ENCODE peak calls at places on chromosome 17, in nine cellular contexts. C is Peyer's patch; R is CD8-positive, alpha-beta T cell; U is lung; W is heart left ventricle; O is PC-9; G is A673; K is left ventricle myocardium inferior; H is OCI-LY7. Y is an unnamed sample. For H3K4me1, the result is how much of the 10 kb centered on the place peaks cover.

GRCh38 chr17:28078443-28079229 is 36.2 kb downstream of the NLK start:
- DNase-seq in C (no peak), R (no peak), U (no peak), W (no peak), O (no peak), G (no peak), K (no peak), H (no peak), Y (no peak)

GRCh38 chr17:51833620-51834019 is 324.9 kb downstream of the CA10 start:
- DNase-seq in C (no peak), R (no peak), U (no peak), W (no peak), O (no peak), G (no peak), K (no peak), H (no peak), Y (no peak)

GRCh38 chr17:71213936-71214335 is 906.9 kb upstream of the SOX9 start:
- DNase-seq in C (no peak), R (no peak), U (no peak), W (no peak), O (no peak), G (no peak), K (no peak), H (no peak), Y (no peak)

GRCh38 chr17:17921192-17922082 is 50.8 kb downstream of the TOM1L2 start:
- DNase-seq in C (no peak), R (no peak), U (no peak), W (peak), O (peak), G (peak), K (no peak), H (no peak), Y (no peak)

GRCh38 chr17:78184311-78184710 is 2.5 kb downstream of the TK1 start:
- DNase-seq in C (no peak), R (no peak), U (no peak), W (no peak), O (no peak), G (no peak), K (no peak), H (no peak), Y (no peak)

GRCh38 chr17:309361-309888 is 43.2 kb downstream of the RPH3AL start:
- DNase-seq in C (no peak), R (no peak), U (no peak), W (no peak), O (peak), G (peak), K (no peak), H (peak), Y (peak)

GRCh38 chr17:80908776-80909175 is 82.9 kb upstream of the CHMP6 start:
- DNase-seq in C (no peak), R (no peak), U (no peak), W (no peak), O (no peak), G (no peak), K (no peak), H (no peak), Y (no peak)

GRCh38 chr17:2398655-2399571 is 1.9 kb downstream of the MNT start:
- DNase-seq in C (no peak), R (peak), U (peak), W (peak), O (peak), G (peak), K (peak), H (peak), Y (peak)

GRCh38 chr17:50355701-50356341 is 9.9 kb downstream of the XYLT2 start:
- DNase-seq in C (no peak), R (no peak), U (no peak), W (no peak), O (no peak), G (no peak), K (no peak), H (no peak), Y (no peak)

GRCh38 chr17:63150466-63150865 is 184.4 kb downstream of the TANC2 start:
- DNase-seq in C (no peak), R (no peak), U (no peak), W (no peak), O (no peak), G (no peak), K (no peak), H (no peak), Y (no peak)

GRCh38 chr17:36092228-36092627 is 2.3 kb upstream of the CCL3 start:
- DNase-seq in C (no peak), R (no peak), U (no peak), W (no peak), O (no peak), G (no peak), K (no peak), H (no peak), Y (no peak)

GRCh38 chr17:32909787-32910369 is 18.1 kb upstream of the TMEM98 start:
- DNase-seq in C (peak), R (no peak), U (peak), W (peak), O (peak), G (peak), K (no peak), H (peak), Y (peak)

GRCh38 chr17:42185497-42185860 is 227 bp upstream of the HCRT start:
- DNase-seq in C (no peak), R (no peak), U (no peak), W (no peak), O (no peak), G (no peak), K (no peak), H (no peak), Y (no peak)

GRCh38 chr17:33680479-33680878 is 387.4 kb upstream of the ASIC2 start:
- DNase-seq in C (no peak), R (no peak), U (no peak), W (no peak), O (no peak), G (no peak), K (no peak), H (no peak), Y (no peak)

GRCh38 chr17:82825540-82826124 is 14.2 kb downstream of the ZNF750 start:
- DNase-seq in C (no peak), R (no peak), U (no peak), W (no peak), O (no peak), G (no peak), K (no peak), H (no peak), Y (no peak)

GRCh38 chr17:819251-819650 is 37.1 kb downstream of the MRM3 start:
- DNase-seq in C (no peak), R (no peak), U (no peak), W (no peak), O (no peak), G (no peak), K (no peak), H (no peak), Y (no peak)

GRCh38 chr17:17736205-17737183 is 55.2 kb downstream of the RAI1 start:
- DNase-seq in C (no peak), R (no peak), U (no peak), W (no peak), O (no peak), G (no peak), K (no peak), H (no peak), Y (no peak)

GRCh38 chr17:12041316-12041715 is 20.6 kb downstream of the MAP2K4 start:
- DNase-seq in C (no peak), R (no peak), U (no peak), W (no peak), O (no peak), G (peak), K (no peak), H (no peak), Y (no peak)

GRCh38 chr17:9512323-9513168 is 63.1 kb downstream of the STX8 start:
- DNase-seq in C (no peak), R (no peak), U (no peak), W (no peak), O (no peak), G (peak), K (no peak), H (no peak), Y (no peak)

GRCh38 chr17:64774888-64775600 is 112.9 kb upstream of the SMURF2 start:
- DNase-seq in C (no peak), R (no peak), U (no peak), W (no peak), O (no peak), G (no peak), K (no peak), H (no peak), Y (no peak)
- H3K4me1 ChIP-seq in C (under half), R (under half), U (under half), W (under half), O (under half), G (under half), K (under half), H (under half), Y (under half)

GRCh38 chr17:5110816-5111215 is 862 bp downstream of the ZNF232 start:
- DNase-seq in C (no peak), R (no peak), U (no peak), W (no peak), O (no peak), G (peak), K (no peak), H (peak), Y (no peak)
- TF ChIP-seq CTCF in C (no peak), R (no peak), U (no peak), W (no peak), O (no peak), G (no peak), K (no peak), H (no peak), Y (no peak)

GRCh38 chr17:76840884-76841775 is 27.1 kb upstream of the MGAT5B start:
- DNase-seq in C (no peak), R (no peak), U (no peak), W (no peak), O (no peak), G (peak), K (no peak), H (peak), Y (no peak)
- H3K4me1 ChIP-seq in C (under half), R (under half), U (under half), W (under half), O (under half), G (under half), K (under half), H (half or more), Y (under half)

GRCh38 chr17:75753514-75754377 is 11.2 kb downstream of the GALK1 start:
- DNase-seq in C (peak), R (peak), U (peak), W (peak), O (no peak), G (peak), K (peak), H (peak), Y (peak)

GRCh38 chr17:75756451-75757085 is 8.4 kb downstream of the GALK1 start:
- DNase-seq in C (no peak), R (no peak), U (no peak), W (no peak), O (no peak), G (no peak), K (no peak), H (no peak), Y (no peak)

GRCh38 chr17:75754378-75755204 is 10.4 kb downstream of the GALK1 start:
- DNase-seq in C (no peak), R (no peak), U (no peak), W (no peak), O (no peak), G (no peak), K (no peak), H (no peak), Y (no peak)

GRCh38 chr17:75755990-75756389 is 9.0 kb downstream of the GALK1 start:
- DNase-seq in C (no peak), R (no peak), U (no peak), W (no peak), O (no peak), G (no peak), K (no peak), H (no peak), Y (no peak)

DNA sequence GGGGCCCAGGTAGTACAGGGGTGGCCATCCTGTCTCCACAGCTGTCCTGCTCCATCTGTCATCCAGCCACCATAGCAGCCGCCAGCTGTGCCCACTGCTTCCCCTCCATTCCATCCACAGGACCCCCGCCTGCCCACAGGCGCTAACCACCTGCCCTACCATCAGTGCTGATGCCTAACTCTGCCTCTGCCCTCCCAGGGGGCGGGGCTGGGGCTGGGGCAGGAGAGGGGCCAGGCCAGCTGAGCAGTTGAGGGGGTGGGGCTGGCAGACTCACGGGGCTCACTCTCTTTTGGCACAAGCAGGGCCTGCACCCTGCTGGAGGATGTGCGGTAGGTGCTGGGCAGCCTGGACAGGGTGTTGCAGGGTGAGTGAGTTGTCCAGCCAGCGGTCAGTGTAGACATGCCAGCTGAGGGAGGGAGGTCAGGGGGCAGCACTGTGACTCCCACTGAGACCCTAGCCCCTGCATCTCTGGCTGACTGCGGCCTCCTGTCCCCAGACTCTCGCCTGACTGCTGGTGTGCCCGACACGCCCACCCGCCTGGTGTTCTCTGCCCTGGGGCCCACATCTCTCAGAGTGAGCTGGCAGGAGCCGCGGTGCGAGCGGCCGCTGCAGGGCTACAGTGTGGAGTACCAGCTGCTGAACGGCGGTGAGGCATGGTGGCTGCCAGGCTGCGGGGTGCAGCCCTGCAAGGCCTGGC is 9.6 kb downstream of the GALK1 start:
- DNase-seq in C (no peak), R (no peak), U (no peak), W (no peak), O (no peak), G (no peak), K (no peak), H (no peak), Y (peak)
- TF ChIP-seq CTCF in C (no peak), R (no peak), U (no peak), W (no peak), O (no peak), G (no peak), K (no peak), H (no peak), Y (no peak)

GRCh38 chr17:39924691-39925055 is 2.7 kb downstream of the ORMDL3 start:
- DNase-seq in C (no peak), R (no peak), U (no peak), W (no peak), O (no peak), G (no peak), K (no peak), H (no peak), Y (no peak)

GRCh38 chr17:39926588-39927100 is 757 bp downstream of the ORMDL3 start:
- DNase-seq in C (peak), R (peak), U (peak), W (peak), O (peak), G (no peak), K (peak), H (peak), Y (no peak)

GRCh38 chr17:39926135-39926587 is 1.2 kb downstream of the ORMDL3 start:
- DNase-seq in C (no peak), R (no peak), U (no peak), W (no peak), O (no peak), G (no peak), K (no peak), H (no peak), Y (no peak)

GRCh38 chr17:39923836-39924690 is 3.3 kb downstream of the ORMDL3 start:
- DNase-seq in C (no peak), R (no peak), U (no peak), W (no peak), O (no peak), G (no peak), K (no peak), H (no peak), Y (peak)

GRCh38 chr17:39925282-39926134 is 1.9 kb downstream of the ORMDL3 start:
- DNase-seq in C (no peak), R (no peak), U (no peak), W (no peak), O (no peak), G (no peak), K (no peak), H (no peak), Y (peak)
- H3K4me1 ChIP-seq in C (under half), R (half or more), U (under half), W (under half), O (under half), G (under half), K (half or more), H (under half), Y (under half)

GRCh38 chr17:45812102-45812501 is 28.0 kb downstream of the CRHR1 start:
- DNase-seq in C (no peak), R (no peak), U (no peak), W (no peak), O (no peak), G (peak), K (no peak), H (peak), Y (no peak)
- TF ChIP-seq CTCF in C (no peak), R (no peak), U (no peak), W (peak), O (no peak), G (peak), K (peak), H (peak), Y (peak)

GRCh38 chr17:15233971-15234370 is 31.2 kb downstream of the PMP22 start:
- DNase-seq in C (no peak), R (no peak), U (no peak), W (no peak), O (no peak), G (no peak), K (no peak), H (no peak), Y (no peak)

GRCh38 chr17:15231851-15232516 is 33.1 kb downstream of the PMP22 start:
- DNase-seq in C (no peak), R (no peak), U (no peak), W (no peak), O (no peak), G (no peak), K (no peak), H (no peak), Y (no peak)

GRCh38 chr17:15232517-15232915 is 32.6 kb downstream of the PMP22 start:
- DNase-seq in C (no peak), R (no peak), U (no peak), W (peak), O (no peak), G (no peak), K (peak), H (no peak), Y (no peak)

GRCh38 chr17:15230866-15231265 is 34.3 kb downstream of the PMP22 start:
- DNase-seq in C (no peak), R (no peak), U (no peak), W (no peak), O (no peak), G (no peak), K (no peak), H (no peak), Y (no peak)

GRCh38 chr17:15233022-15233805 is 31.9 kb downstream of the PMP22 start:
- DNase-seq in C (no peak), R (no peak), U (no peak), W (no peak), O (no peak), G (no peak), K (no peak), H (peak), Y (no peak)
- H3K4me1 ChIP-seq in C (half or more), R (under half), U (under half), W (under half), O (under half), G (under half), K (half or more), H (under half), Y (under half)

GRCh38 chr17:7614422-7615264 is at the start of gene FXR2:
- DNase-seq in C (peak), R (peak), U (peak), W (peak), O (peak), G (peak), K (peak), H (peak), Y (peak)

GRCh38 chr17:7618608-7619007 is 3.9 kb upstream of the FXR2 start:
- DNase-seq in C (no peak), R (no peak), U (peak), W (no peak), O (no peak), G (no peak), K (no peak), H (no peak), Y (no peak)

GRCh38 chr17:7612294-7612640 is 2.4 kb downstream of the FXR2 start:
- DNase-seq in C (no peak), R (no peak), U (no peak), W (no peak), O (no peak), G (no peak), K (no peak), H (no peak), Y (no peak)

GRCh38 chr17:7613769-7614421 is 802 bp downstream of the FXR2 start:
- DNase-seq in C (no peak), R (no peak), U (no peak), W (no peak), O (no peak), G (no peak), K (no peak), H (peak), Y (no peak)

DNA sequence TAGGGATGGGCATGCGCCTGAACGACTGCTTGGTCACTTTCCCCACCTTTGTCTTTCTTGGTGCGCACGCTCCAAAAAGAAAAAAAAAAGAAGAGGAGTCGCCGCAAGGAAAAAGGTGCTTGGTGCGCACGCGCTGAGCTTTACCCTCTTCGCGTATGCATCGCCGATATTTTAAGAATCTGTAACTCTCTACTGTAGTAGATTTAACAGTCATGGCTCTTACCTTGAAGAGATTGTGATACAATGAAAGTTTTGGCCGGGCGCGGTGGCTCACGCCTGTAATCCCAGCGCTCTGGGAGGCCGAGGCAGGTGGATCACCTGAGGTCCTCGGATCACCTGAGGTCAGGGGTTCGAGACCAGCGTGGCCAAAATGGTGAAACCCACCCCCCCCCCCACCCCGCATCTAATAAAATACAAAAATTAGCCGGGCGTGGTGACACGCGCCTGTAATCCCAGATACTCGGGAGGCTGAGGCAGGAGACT is 609 bp upstream of the FXR2 start:
- DNase-seq in C (no peak), R (no peak), U (no peak), W (no peak), O (no peak), G (no peak), K (no peak), H (no peak), Y (no peak)
- TF ChIP-seq CTCF in C (no peak), R (no peak), U (no peak), W (no peak), O (no peak), G (no peak), K (no peak), H (no peak), Y (no peak)

DNA sequence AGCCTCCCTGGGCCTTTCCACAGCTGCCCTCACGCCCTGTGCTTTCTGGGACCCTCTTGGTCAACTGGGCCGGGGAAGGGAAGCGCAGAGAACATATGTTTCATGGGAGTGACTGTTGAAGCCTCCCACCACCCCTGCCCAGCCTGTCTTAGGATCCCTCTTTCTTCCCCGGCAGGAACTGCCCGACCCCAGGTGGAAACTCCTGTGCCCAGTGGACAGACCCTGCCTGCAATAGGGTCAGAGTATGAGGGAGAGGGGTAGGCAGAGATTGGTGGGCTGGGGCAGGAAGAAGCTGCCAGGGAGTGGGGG is 10.5 kb downstream of the HEXIM2 start:
- DNase-seq in C (no peak), R (no peak), U (no peak), W (no peak), O (no peak), G (no peak), K (no peak), H (no peak), Y (no peak)
- H3K4me1 ChIP-seq in C (under half), R (under half), U (under half), W (under half), O (half or more), G (under half), K (under half), H (under half), Y (under half)

Y was measured in BE2C.